ENCODE peak calls at places on chromosomes 3 and 15, in four cellular contexts. B is HCT116, Q is fibroblast of lung, C is PC-9. P is an unnamed sample.

GRCh38 chr15:39191871-39192281 is 389.0 kb upstream of the THBS1 start:
- DNase-seq in B (no peak), Q (no peak), C (peak; percentile 35), P (peak; percentile 45)

GRCh38 chr15:51869074-51869425 is 39.6 kb downstream of the TMOD3 start:
- DNase-seq in Q (peak; percentile 73), C (peak; percentile 69), B (peak; percentile 85), P (no peak)

GRCh38 chr3:8239718-8240698 is 261.6 kb upstream of the LMCD1 start:
- DNase-seq in B (peak; percentile 48), Q (peak; percentile 73), C (peak; percentile 18), P (peak; percentile 21)

GRCh38 chr15:70512772-70513362 is 250.5 kb downstream of the UACA start:
- DNase-seq in B (peak; percentile 71), C (peak; percentile 43), Q (peak; percentile 62), P (peak; percentile 92)

GRCh38 chr15:31399544-31400171 is 73.0 kb downstream of the KLF13 start:
- DNase-seq in Q (no peak), C (no peak), B (no peak), P (peak; percentile 87)

GRCh38 chr15:69460481-69460880 is 7.9 kb downstream of the RPLP1 start:
- DNase-seq in Q (no peak), B (no peak), C (no peak), P (no peak)

GRCh38 chr3:46086083-46086437 is 58.8 kb upstream of the XCR1 start:
- DNase-seq in Q (no peak), C (no peak), B (no peak), P (no peak)

GRCh38 chr3:100709840-100710235 is 544 bp downstream of the TFG start:
- DNase-seq in Q (peak; percentile 47), C (peak; percentile 33), B (no peak), P (peak; percentile 77)

GRCh38 chr3:191141728-191142127 is 57.3 kb upstream of the OSTN start:
- DNase-seq in B (peak; percentile 76), Q (peak; percentile 85), C (no peak), P (peak; percentile 85)

GRCh38 chr3:37970802-37971201 is 19.8 kb upstream of the VILL start:
- DNase-seq in B (no peak), Q (no peak), C (no peak), P (no peak)

GRCh38 chr15:74383695-74384565 is 16.5 kb upstream of the CYP11A1 start:
- DNase-seq in B (peak; percentile 57), C (peak; percentile 67), Q (no peak), P (peak; percentile 76)

GRCh38 chr3:177538743-177539730 is 341.8 kb upstream of the TBL1XR1 start:
- DNase-seq in C (no peak), B (no peak), Q (no peak), P (no peak)

GRCh38 chr3:27927882-27928281 is 205.8 kb upstream of the EOMES start:
- DNase-seq in C (no peak), Q (no peak), B (no peak), P (no peak)

GRCh38 chr15:55993804-55994539 is 560 bp upstream of the NEDD4 start:
- DNase-seq in Q (peak; percentile 65), C (no peak), B (peak; percentile 21), P (peak; percentile 73)

GRCh38 chr3:129597087-129597791 is 9.2 kb downstream of the PLXND1 start:
- DNase-seq in B (no peak), C (no peak), Q (peak; percentile 73), P (peak; percentile 95)

GRCh38 chr3:98733778-98734281 is 29.3 kb upstream of the ST3GAL6 start:
- DNase-seq in B (no peak), C (no peak), Q (no peak), P (no peak)

GRCh38 chr3:5294360-5294759 is 106.9 kb downstream of the EDEM1 start:
- DNase-seq in Q (no peak), B (no peak), C (no peak), P (no peak)

GRCh38 chr3:143307613-143308183 is 188.1 kb downstream of the CHST2 start:
- DNase-seq in Q (peak; percentile 24), C (no peak), B (no peak), P (peak; percentile 79)

GRCh38 chr3:122689587-122689986 is 8.9 kb downstream of the PARP14 start:
- DNase-seq in B (no peak), Q (no peak), C (no peak), P (no peak)

GRCh38 chr3:102224171-102224570 is 210.6 kb upstream of the ZPLD1 start:
- DNase-seq in B (no peak), C (peak; percentile 43), Q (peak; percentile 44), P (peak; percentile 46)

GRCh38 chr15:27889258-27889657 is 209.9 kb downstream of the OCA2 start:
- DNase-seq in B (no peak), Q (no peak), C (no peak), P (no peak)

GRCh38 chr3:115960799-115961198 is 337.5 kb downstream of the GAP43 start:
- DNase-seq in C (no peak), B (no peak), Q (no peak), P (peak; percentile 6)

GRCh38 chr15:39115379-39116057 is 465.4 kb upstream of the THBS1 start:
- DNase-seq in B (no peak), Q (no peak), C (no peak), P (peak; percentile 39)

GRCh38 chr3:59774613-59775012 is 724.8 kb upstream of the CFAP20DC start:
- DNase-seq in Q (peak; percentile 58), C (no peak), B (no peak), P (peak; percentile 36)

GRCh38 chr3:38577089-38578080 is 72.1 kb downstream of the SCN5A start:
- DNase-seq in B (no peak), C (no peak), Q (no peak), P (no peak)

GRCh38 chr15:74794248-74794969 is 12.5 kb downstream of the CSK start:
- DNase-seq in Q (no peak), C (no peak), B (no peak), P (peak; percentile 36)

GRCh38 chr3:99269606-99270355 is 368.3 kb upstream of the DCBLD2 start:
- DNase-seq in Q (no peak), C (no peak), B (no peak), P (no peak)

GRCh38 chr15:69232144-69232543 is 66.6 kb upstream of the PAQR5 start:
- DNase-seq in B (no peak), C (no peak), Q (peak; percentile 15), P (peak; percentile 3)

GRCh38 chr3:9347086-9347485 is 15.8 kb upstream of the THUMPD3 start:
- DNase-seq in B (no peak), Q (peak; percentile 15), C (no peak), P (no peak)

GRCh38 chr3:152211655-152212054 is 57.1 kb upstream of the MBNL1 start:
- DNase-seq in B (no peak), C (no peak), Q (no peak), P (no peak)

GRCh38 chr3:99620976-99621375 is 17.4 kb upstream of the COL8A1 start:
- DNase-seq in Q (no peak), C (no peak), B (no peak), P (no peak)

GRCh38 chr15:91876187-91876586 is 22.7 kb downstream of the SLCO3A1 start:
- DNase-seq in C (no peak), Q (no peak), B (no peak), P (no peak)

GRCh38 chr15:58458076-58458475 is 26.3 kb downstream of the LIPC start:
- DNase-seq in C (no peak), B (no peak), Q (no peak), P (no peak)

GRCh38 chr3:107870096-107870495 is 220.7 kb downstream of the CD47 start:
- DNase-seq in C (no peak), Q (no peak), B (no peak), P (no peak)

GRCh38 chr15:61841461-61841860 is 218.8 kb downstream of the VPS13C start:
- DNase-seq in C (no peak), B (no peak), Q (no peak), P (no peak)

DNA sequence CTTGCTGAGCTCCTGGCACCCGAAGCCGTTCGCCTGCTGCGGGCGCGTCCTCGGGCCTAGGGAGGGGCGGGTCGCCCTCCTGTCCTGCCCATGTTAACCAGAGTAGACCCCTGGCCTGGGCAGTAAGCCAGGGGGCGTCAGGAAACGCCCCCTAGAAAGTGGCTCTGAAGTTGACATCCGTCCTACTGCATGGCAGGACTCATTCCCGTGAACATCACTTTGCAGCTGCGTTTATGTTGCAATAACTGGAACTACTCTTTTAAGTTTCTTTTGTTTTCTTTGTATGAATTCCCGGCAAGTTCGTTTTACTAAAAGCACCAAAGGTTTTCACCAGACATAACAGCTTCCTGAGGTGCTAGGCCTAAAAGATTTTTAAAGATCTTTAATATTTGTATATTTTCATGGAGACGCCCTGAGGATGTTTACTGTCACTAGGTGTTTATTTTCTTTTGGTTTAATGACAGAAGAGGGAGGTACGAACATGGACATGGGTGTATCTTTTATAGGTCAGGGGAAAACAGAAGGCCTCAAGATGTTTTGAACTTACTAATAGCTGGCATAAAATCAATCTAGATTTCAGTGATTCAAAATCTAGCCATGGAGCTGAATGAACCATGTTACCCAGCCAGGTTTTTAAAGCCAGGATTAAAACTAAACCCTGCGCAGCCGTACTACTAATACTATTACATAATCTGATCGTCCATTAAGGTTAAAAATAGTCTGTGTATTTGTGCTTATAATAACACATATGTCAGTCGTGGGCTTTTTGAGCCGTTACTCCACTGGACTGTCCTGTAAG is 1.0 kb downstream of the C15orf61 start:
- DNase-seq in Q (peak; percentile 64), B (no peak), C (no peak), P (peak; percentile 71)
- TF ChIP-seq CTCF in Q (no peak), B (no peak), C (no peak), P (no peak)

DNA sequence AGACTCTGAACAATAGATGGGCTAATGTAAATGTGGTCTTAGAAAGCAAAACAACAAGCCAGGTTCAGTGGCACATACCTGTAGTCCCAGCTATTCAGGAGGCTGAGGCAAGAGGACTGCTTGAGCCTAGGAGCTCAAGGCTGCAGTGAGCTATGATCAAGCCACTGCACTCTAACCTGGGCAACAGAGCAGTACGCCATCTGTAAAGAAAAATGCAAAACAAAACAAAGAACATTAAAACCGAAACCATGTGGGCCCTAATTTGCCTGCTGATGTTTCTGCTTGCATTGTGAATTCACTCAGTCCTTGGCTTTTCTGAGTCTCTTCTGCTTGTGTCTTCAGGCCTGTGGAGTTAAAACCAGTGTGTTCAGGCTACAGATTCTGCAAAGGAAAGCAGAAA is 56.7 kb downstream of the CCNL1 start:
- DNase-seq in B (no peak), C (no peak), Q (no peak), P (no peak)
- H2AFZ ChIP-seq in B (no peak overlapping the region), C (no peak overlapping the region), Q (no peak overlapping the region), P (peak overlapping the region; percentile 16)

DNA sequence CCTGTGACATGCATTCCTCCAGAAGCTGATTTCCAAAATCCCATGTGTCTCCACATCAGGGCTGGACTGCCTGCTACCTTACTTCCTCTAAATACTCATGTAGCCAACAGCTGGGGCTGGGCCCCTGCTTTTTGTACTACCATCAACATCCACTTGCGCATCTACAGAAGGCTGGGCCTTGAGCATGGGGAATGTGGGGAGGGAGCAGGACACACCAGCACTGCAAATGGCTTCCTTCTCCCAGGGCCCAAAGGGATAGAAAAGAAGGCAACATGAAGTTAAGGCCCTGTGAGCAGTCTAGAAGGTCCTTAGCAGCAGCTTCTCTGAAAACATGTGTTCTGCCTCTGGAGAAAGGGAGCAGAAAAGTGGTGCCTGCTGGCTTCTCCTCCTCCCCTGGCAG is 27.2 kb downstream of the MKRN2 start:
- DNase-seq in Q (no peak), C (no peak), B (no peak), P (no peak)
- H3K27me3 ChIP-seq in Q (no peaks in the 10 kb centered on the region), C (no peaks in the 10 kb centered on the region), B (no peaks in the 10 kb centered on the region), P (no peaks in the 10 kb centered on the region)

DNA sequence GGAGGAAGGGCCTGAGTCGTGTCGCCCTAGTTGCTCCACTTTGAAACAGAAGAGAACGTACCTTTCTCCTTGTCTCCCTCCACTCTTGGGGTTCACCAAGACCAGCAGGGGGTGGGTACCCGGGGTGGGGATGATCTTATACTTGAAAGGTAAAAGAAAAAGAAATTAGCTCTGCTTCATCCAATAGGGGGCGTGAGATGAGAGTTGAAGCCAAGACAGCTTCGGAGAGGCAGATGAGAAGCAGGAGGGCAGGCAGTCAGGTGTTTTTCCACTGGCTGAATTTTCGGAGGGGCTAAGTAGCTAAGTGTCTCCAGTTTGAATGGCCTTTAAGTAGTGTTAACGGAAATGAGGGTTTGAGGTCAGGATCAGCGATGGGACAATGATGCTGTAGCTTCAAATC is 100.4 kb downstream of the DGKG start:
- DNase-seq in C (no peak), Q (no peak), B (no peak), P (no peak)
- TF ChIP-seq CTCF in C (peak; percentile 32), Q (no peak), B (peak; percentile 52), P (peak; percentile 24)

P was measured in osteoblast.